ENCODE peak calls at places on chromosomes 3 and 15, in five cellular contexts. One of them, this sample, is unnamed. For H3K4me1 and H3K36me3, the result is how much of the 10 kb centered on the place peaks cover.

GRCh38 chr3:66377800-66378199 is 123.0 kb downstream of the LRIG1 start:
- DNase-seq in neural progenitor cell: no peak
- DNase-seq in PC-9: no peak
- DNase-seq in left lung: no peak
- DNase-seq in esophagus squamous epithelium: no peak
- DNase-seq in this sample: no peak

GRCh38 chr3:124288996-124289395 is 297.1 kb upstream of the ROPN1 start:
- DNase-seq in neural progenitor cell: no peak
- DNase-seq in PC-9: no peak
- DNase-seq in left lung: no peak
- DNase-seq in esophagus squamous epithelium: no peak
- DNase-seq in this sample: no peak

GRCh38 chr3:124467980-124468902 is 262.0 kb upstream of the UMPS start:
- DNase-seq in neural progenitor cell: peak
- DNase-seq in PC-9: peak
- DNase-seq in left lung: peak
- DNase-seq in esophagus squamous epithelium: no peak
- DNase-seq in this sample: peak

GRCh38 chr3:150133293-150133692 is 162.6 kb upstream of the PFN2 start:
- DNase-seq in neural progenitor cell: no peak
- DNase-seq in PC-9: no peak
- DNase-seq in left lung: no peak
- DNase-seq in esophagus squamous epithelium: no peak
- DNase-seq in this sample: no peak

GRCh38 chr3:188220988-188221818 is 67.2 kb downstream of the LPP start:
- DNase-seq in neural progenitor cell: no peak
- DNase-seq in PC-9: no peak
- DNase-seq in left lung: no peak
- DNase-seq in esophagus squamous epithelium: no peak
- DNase-seq in this sample: no peak

GRCh38 chr3:16147226-16147625 is 27.3 kb upstream of the GALNT15 start:
- DNase-seq in neural progenitor cell: no peak
- DNase-seq in PC-9: no peak
- DNase-seq in left lung: no peak
- DNase-seq in esophagus squamous epithelium: no peak
- DNase-seq in this sample: no peak

GRCh38 chr3:15953841-15954240 is 156.1 kb upstream of the ANKRD28 start:
- DNase-seq in neural progenitor cell: no peak
- DNase-seq in PC-9: no peak
- DNase-seq in left lung: no peak
- DNase-seq in esophagus squamous epithelium: no peak
- DNase-seq in this sample: no peak

GRCh38 chr3:152155654-152156053 is 113.1 kb upstream of the MBNL1 start:
- DNase-seq in neural progenitor cell: no peak
- DNase-seq in PC-9: no peak
- DNase-seq in left lung: no peak
- DNase-seq in esophagus squamous epithelium: no peak
- DNase-seq in this sample: no peak

GRCh38 chr15:57320543-57321220 is 55.6 kb upstream of the CGNL1 start:
- DNase-seq in neural progenitor cell: no peak
- DNase-seq in PC-9: no peak
- DNase-seq in left lung: no peak
- DNase-seq in esophagus squamous epithelium: no peak
- DNase-seq in this sample: no peak

GRCh38 chr3:43212914-43213611 is 73.3 kb upstream of the SNRK start:
- DNase-seq in neural progenitor cell: no peak
- DNase-seq in PC-9: peak
- DNase-seq in left lung: no peak
- DNase-seq in esophagus squamous epithelium: no peak
- DNase-seq in this sample: no peak

GRCh38 chr3:59654120-59654952 is 604.5 kb upstream of the CFAP20DC start:
- DNase-seq in neural progenitor cell: no peak
- DNase-seq in PC-9: peak
- DNase-seq in left lung: peak
- DNase-seq in esophagus squamous epithelium: no peak
- DNase-seq in this sample: no peak

DNA sequence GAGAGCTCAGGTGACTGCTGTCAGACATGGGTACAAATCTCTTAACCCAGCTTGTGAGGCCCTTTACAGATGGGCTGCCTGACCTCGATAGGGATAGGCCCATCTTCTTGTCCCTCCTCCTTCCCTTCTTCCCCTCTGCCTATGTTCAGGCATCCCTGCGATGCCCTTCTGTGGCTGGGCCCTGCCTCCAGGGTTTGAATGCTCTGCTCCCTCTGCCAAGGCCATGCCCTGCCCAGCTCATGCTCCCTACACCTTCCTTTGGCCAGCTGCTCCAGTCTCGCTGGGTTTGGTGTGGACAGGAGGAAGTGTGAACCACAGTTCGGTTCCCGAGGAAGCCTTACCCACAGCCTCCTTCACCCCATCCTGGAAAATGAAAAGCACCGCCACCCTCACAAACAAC is 4.3 kb downstream of the FYCO1 start:
- DNase-seq in neural progenitor cell: no peak
- DNase-seq in PC-9: no peak
- DNase-seq in left lung: peak
- DNase-seq in esophagus squamous epithelium: no peak
- DNase-seq in this sample: no peak
- H3K4me1 ChIP-seq in neural progenitor cell: under half
- H3K4me1 ChIP-seq in PC-9: under half
- H3K4me1 ChIP-seq in left lung: half or more
- H3K4me1 ChIP-seq in esophagus squamous epithelium: half or more
- H3K4me1 ChIP-seq in this sample: half or more

GRCh38 chr3:127018306-127018828 is 35.5 kb downstream of the PLXNA1 start:
- DNase-seq in neural progenitor cell: no peak
- DNase-seq in PC-9: no peak
- DNase-seq in left lung: no peak
- DNase-seq in esophagus squamous epithelium: no peak
- DNase-seq in this sample: no peak

GRCh38 chr3:127017229-127017628 is 34.3 kb downstream of the PLXNA1 start:
- DNase-seq in neural progenitor cell: no peak
- DNase-seq in PC-9: no peak
- DNase-seq in left lung: no peak
- DNase-seq in esophagus squamous epithelium: no peak
- DNase-seq in this sample: no peak

GRCh38 chr3:127020543-127020942 is 37.6 kb downstream of the PLXNA1 start:
- DNase-seq in neural progenitor cell: no peak
- DNase-seq in PC-9: no peak
- DNase-seq in left lung: no peak
- DNase-seq in esophagus squamous epithelium: no peak
- DNase-seq in this sample: no peak

GRCh38 chr3:127017781-127018180 is 34.9 kb downstream of the PLXNA1 start:
- DNase-seq in neural progenitor cell: no peak
- DNase-seq in PC-9: no peak
- DNase-seq in left lung: no peak
- DNase-seq in esophagus squamous epithelium: no peak
- DNase-seq in this sample: no peak

DNA sequence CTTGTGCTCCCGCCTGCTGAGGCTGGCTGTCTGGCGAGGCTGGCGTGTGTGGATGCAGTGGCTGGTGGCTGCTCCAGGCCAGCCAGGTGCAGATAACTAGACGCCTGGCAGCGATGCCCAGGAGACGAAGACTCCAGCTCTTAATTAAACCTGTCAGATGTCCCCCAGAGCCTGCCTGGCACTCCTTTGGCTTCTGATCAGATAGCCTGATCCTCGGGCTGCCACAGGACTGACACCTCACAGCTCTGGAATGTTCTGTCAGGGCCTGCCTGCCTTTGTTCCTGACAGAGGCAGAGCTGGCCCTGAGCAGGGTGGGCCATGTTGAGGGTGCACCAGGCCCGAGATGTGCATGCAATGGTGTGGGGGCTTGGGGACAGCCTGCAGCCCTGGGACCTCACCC is 36.5 kb downstream of the PLXNA1 start:
- DNase-seq in neural progenitor cell: no peak
- DNase-seq in PC-9: peak
- DNase-seq in left lung: no peak
- DNase-seq in esophagus squamous epithelium: no peak
- DNase-seq in this sample: no peak
- H3K36me3 ChIP-seq in neural progenitor cell: under half
- H3K36me3 ChIP-seq in PC-9: under half
- H3K36me3 ChIP-seq in left lung: under half
- H3K36me3 ChIP-seq in esophagus squamous epithelium: under half
- H3K36me3 ChIP-seq in this sample: half or more

DNA sequence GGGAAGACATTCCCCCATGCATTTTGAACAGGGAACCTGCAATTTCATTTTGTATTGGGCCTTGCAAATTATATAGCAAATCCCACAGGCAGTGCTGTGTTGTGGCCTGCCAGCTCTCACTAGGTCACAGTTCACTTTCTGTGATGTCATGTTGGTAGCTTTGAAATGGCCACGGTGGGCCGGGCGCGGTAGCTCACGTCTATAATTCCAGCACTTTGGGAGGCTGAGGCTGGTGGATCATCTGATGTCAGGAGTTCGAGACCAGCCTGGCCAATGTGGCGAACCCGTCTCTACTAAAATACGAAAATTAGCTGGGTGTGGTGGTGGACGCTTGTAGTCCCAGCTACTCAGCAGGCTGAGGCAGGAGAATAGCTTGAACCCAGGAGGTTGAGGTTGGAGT is 26.9 kb upstream of the C15orf39 start:
- DNase-seq in neural progenitor cell: no peak
- DNase-seq in PC-9: no peak
- DNase-seq in left lung: no peak
- DNase-seq in esophagus squamous epithelium: no peak
- DNase-seq in this sample: no peak
- H3K4me1 ChIP-seq in neural progenitor cell: under half
- H3K4me1 ChIP-seq in PC-9: half or more
- H3K4me1 ChIP-seq in left lung: half or more
- H3K4me1 ChIP-seq in esophagus squamous epithelium: half or more
- H3K4me1 ChIP-seq in this sample: under half

GRCh38 chr3:115855911-115856310 is 232.6 kb downstream of the GAP43 start:
- DNase-seq in neural progenitor cell: no peak
- DNase-seq in PC-9: no peak
- DNase-seq in left lung: no peak
- DNase-seq in esophagus squamous epithelium: no peak
- DNase-seq in this sample: no peak
- H3K36me3 ChIP-seq in neural progenitor cell: under half
- H3K36me3 ChIP-seq in PC-9: under half
- H3K36me3 ChIP-seq in left lung: under half
- H3K36me3 ChIP-seq in esophagus squamous epithelium: under half
- H3K36me3 ChIP-seq in this sample: under half

GRCh38 chr15:79570004-79570403 is 137.9 kb downstream of the MINAR1 start:
- DNase-seq in neural progenitor cell: no peak
- DNase-seq in PC-9: no peak
- DNase-seq in left lung: no peak
- DNase-seq in esophagus squamous epithelium: no peak
- DNase-seq in this sample: no peak

GRCh38 chr15:79572691-79573340 is 140.7 kb downstream of the MINAR1 start:
- DNase-seq in neural progenitor cell: no peak
- DNase-seq in PC-9: no peak
- DNase-seq in left lung: no peak
- DNase-seq in esophagus squamous epithelium: no peak
- DNase-seq in this sample: no peak
- H3K4me1 ChIP-seq in neural progenitor cell: under half
- H3K4me1 ChIP-seq in PC-9: under half
- H3K4me1 ChIP-seq in left lung: under half
- H3K4me1 ChIP-seq in esophagus squamous epithelium: under half
- H3K4me1 ChIP-seq in this sample: under half

GRCh38 chr3:25747033-25747432 is 36.2 kb downstream of the NGLY1 start:
- DNase-seq in neural progenitor cell: no peak
- DNase-seq in PC-9: no peak
- DNase-seq in left lung: no peak
- DNase-seq in esophagus squamous epithelium: no peak
- DNase-seq in this sample: no peak
- H3K36me3 ChIP-seq in neural progenitor cell: under half
- H3K36me3 ChIP-seq in PC-9: under half
- H3K36me3 ChIP-seq in left lung: under half
- H3K36me3 ChIP-seq in esophagus squamous epithelium: under half
- H3K36me3 ChIP-seq in this sample: under half

GRCh38 chr15:74789741-74790079 is 7.8 kb downstream of the CSK start:
- DNase-seq in neural progenitor cell: no peak
- DNase-seq in PC-9: no peak
- DNase-seq in left lung: peak
- DNase-seq in esophagus squamous epithelium: no peak
- DNase-seq in this sample: no peak
- H3K4me1 ChIP-seq in neural progenitor cell: under half
- H3K4me1 ChIP-seq in PC-9: under half
- H3K4me1 ChIP-seq in left lung: half or more
- H3K4me1 ChIP-seq in esophagus squamous epithelium: half or more
- H3K4me1 ChIP-seq in this sample: under half

DNA sequence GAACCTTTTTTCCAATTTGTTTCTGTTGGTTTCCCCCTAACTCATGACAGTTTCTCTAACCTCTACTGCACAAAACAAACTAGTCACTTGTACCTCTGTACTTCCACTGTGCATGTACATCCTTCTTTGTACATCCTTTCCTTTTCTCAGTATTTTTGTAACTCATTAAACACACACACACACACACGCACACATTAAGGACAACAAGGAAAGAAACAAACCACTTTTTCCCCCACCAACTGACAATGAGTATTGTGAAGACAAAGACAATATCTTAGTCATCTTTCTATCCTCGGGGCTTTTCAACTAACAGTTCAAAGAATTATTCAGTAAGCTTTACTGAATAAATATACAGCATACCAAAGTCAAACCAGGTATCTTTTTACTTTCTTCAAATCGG is 170.5 kb downstream of the VPS13C start:
- DNase-seq in neural progenitor cell: no peak
- DNase-seq in PC-9: no peak
- DNase-seq in left lung: no peak
- DNase-seq in esophagus squamous epithelium: no peak
- DNase-seq in this sample: no peak
- H3K36me3 ChIP-seq in neural progenitor cell: under half
- H3K36me3 ChIP-seq in PC-9: under half
- H3K36me3 ChIP-seq in left lung: under half
- H3K36me3 ChIP-seq in esophagus squamous epithelium: under half
- H3K36me3 ChIP-seq in this sample: under half

DNA sequence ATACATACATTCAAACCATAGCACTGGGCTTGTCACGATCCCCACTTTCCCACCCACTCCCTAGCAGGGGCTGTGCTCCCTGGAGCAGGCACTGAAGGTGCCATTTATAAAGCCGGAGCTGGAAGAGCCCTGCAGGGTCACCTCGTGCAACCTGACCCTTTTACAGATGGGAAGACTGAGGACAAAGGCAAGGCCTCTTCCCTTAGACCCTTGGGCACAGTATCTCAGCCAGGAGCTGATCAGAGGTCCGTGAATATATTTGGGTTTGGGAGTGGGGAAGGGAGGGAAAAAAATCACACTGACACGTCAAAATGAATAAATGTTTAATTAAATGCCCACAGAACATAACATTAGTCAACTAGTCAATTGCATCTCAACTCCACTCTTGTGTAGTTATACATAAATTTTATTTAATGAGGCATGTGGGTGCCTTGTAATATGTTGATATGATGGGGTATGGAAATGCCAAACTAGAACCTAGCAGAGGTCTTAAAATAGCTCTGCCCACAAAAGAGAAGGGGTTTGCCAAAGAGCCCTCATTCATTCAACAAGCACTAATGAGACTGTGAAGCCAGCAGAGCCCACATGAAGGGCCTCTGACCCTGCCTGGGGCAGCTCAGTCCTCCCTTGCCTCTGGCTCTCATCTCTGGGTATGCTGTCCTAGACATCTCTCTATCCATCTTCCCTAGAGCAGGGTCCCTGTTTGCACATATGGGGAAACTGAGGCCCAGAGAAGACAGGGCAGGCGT is 119.4 kb downstream of the NUP210 start:
- DNase-seq in neural progenitor cell: no peak
- DNase-seq in PC-9: no peak
- DNase-seq in left lung: no peak
- DNase-seq in esophagus squamous epithelium: no peak
- DNase-seq in this sample: no peak
- H3K4me1 ChIP-seq in neural progenitor cell: under half
- H3K4me1 ChIP-seq in PC-9: under half
- H3K4me1 ChIP-seq in left lung: under half
- H3K4me1 ChIP-seq in esophagus squamous epithelium: under half
- H3K4me1 ChIP-seq in this sample: under half